ENCODE peak calls at places on chromosomes 3 and 15, in ten cellular contexts. One of them, this sample, is unnamed. For H3K9me3, the result is how much of the 10 kb centered on the place peaks cover.

GRCh38 chr15:96273317-96274086 is 57.0 kb upstream of the NR2F2 start:
- DNase-seq in left ventricle myocardium inferior: no peak
- DNase-seq in lower lobe of right lung: no peak
- DNase-seq in Peyer's patch: no peak
- DNase-seq in psoas muscle: no peak
- DNase-seq in fibroblast of lung: peak
- DNase-seq in upper lobe of left lung: no peak
- DNase-seq in breast epithelium: no peak
- DNase-seq in tibial nerve: no peak
- DNase-seq in A549: peak
- DNase-seq in this sample: no peak

GRCh38 chr3:71955549-71956373 is 170.8 kb upstream of the PROK2 start:
- DNase-seq in tibial nerve: peak
- DNase-seq in Peyer's patch: peak
- DNase-seq in upper lobe of left lung: no peak
- DNase-seq in left ventricle myocardium inferior: peak
- DNase-seq in A549: peak
- DNase-seq in psoas muscle: peak
- DNase-seq in breast epithelium: peak
- DNase-seq in lower lobe of right lung: peak
- DNase-seq in fibroblast of lung: peak
- DNase-seq in this sample: no peak

GRCh38 chr15:39669671-39670070 is 88.8 kb downstream of the THBS1 start:
- DNase-seq in tibial nerve: no peak
- DNase-seq in upper lobe of left lung: no peak
- DNase-seq in psoas muscle: no peak
- DNase-seq in lower lobe of right lung: no peak
- DNase-seq in Peyer's patch: no peak
- DNase-seq in fibroblast of lung: no peak
- DNase-seq in A549: no peak
- DNase-seq in breast epithelium: no peak
- DNase-seq in left ventricle myocardium inferior: no peak
- DNase-seq in this sample: no peak

GRCh38 chr15:77533530-77533929 is 99.2 kb downstream of the LINGO1 start:
- DNase-seq in upper lobe of left lung: no peak
- DNase-seq in tibial nerve: no peak
- DNase-seq in fibroblast of lung: no peak
- DNase-seq in breast epithelium: no peak
- DNase-seq in A549: no peak
- DNase-seq in left ventricle myocardium inferior: no peak
- DNase-seq in psoas muscle: peak
- DNase-seq in lower lobe of right lung: no peak
- DNase-seq in Peyer's patch: no peak
- DNase-seq in this sample: no peak

GRCh38 chr15:36778516-36778915 is 199.1 kb downstream of the CDIN1 start:
- DNase-seq in upper lobe of left lung: no peak
- DNase-seq in breast epithelium: no peak
- DNase-seq in tibial nerve: no peak
- DNase-seq in lower lobe of right lung: no peak
- DNase-seq in A549: no peak
- DNase-seq in Peyer's patch: no peak
- DNase-seq in fibroblast of lung: peak
- DNase-seq in left ventricle myocardium inferior: no peak
- DNase-seq in psoas muscle: no peak
- DNase-seq in this sample: no peak

GRCh38 chr3:124504332-124505059 is 225.8 kb upstream of the UMPS start:
- DNase-seq in left ventricle myocardium inferior: no peak
- DNase-seq in A549: no peak
- DNase-seq in tibial nerve: no peak
- DNase-seq in fibroblast of lung: peak
- DNase-seq in Peyer's patch: no peak
- DNase-seq in psoas muscle: no peak
- DNase-seq in breast epithelium: no peak
- DNase-seq in upper lobe of left lung: no peak
- DNase-seq in lower lobe of right lung: no peak
- DNase-seq in this sample: peak

GRCh38 chr15:74036271-74037170 is 42.0 kb downstream of the PML start:
- DNase-seq in upper lobe of left lung: no peak
- DNase-seq in left ventricle myocardium inferior: peak
- DNase-seq in lower lobe of right lung: peak
- DNase-seq in breast epithelium: no peak
- DNase-seq in tibial nerve: peak
- DNase-seq in fibroblast of lung: peak
- DNase-seq in Peyer's patch: no peak
- DNase-seq in psoas muscle: no peak
- DNase-seq in A549: peak
- DNase-seq in this sample: no peak

GRCh38 chr15:28456476-28457395 is 76.0 kb downstream of the GOLGA8G start:
- DNase-seq in upper lobe of left lung: peak
- DNase-seq in psoas muscle: peak
- DNase-seq in left ventricle myocardium inferior: no peak
- DNase-seq in Peyer's patch: peak
- DNase-seq in fibroblast of lung: no peak
- DNase-seq in tibial nerve: no peak
- DNase-seq in breast epithelium: no peak
- DNase-seq in A549: no peak
- DNase-seq in lower lobe of right lung: peak
- DNase-seq in this sample: peak

GRCh38 chr3:197494366-197495058 is 61.3 kb downstream of the BDH1 start:
- DNase-seq in tibial nerve: no peak
- DNase-seq in psoas muscle: no peak
- DNase-seq in breast epithelium: no peak
- DNase-seq in upper lobe of left lung: no peak
- DNase-seq in fibroblast of lung: peak
- DNase-seq in A549: peak
- DNase-seq in Peyer's patch: no peak
- DNase-seq in left ventricle myocardium inferior: no peak
- DNase-seq in lower lobe of right lung: no peak
- DNase-seq in this sample: no peak

GRCh38 chr3:29100292-29100691 is 180.6 kb upstream of the RBMS3 start:
- DNase-seq in breast epithelium: no peak
- DNase-seq in A549: no peak
- DNase-seq in psoas muscle: no peak
- DNase-seq in left ventricle myocardium inferior: no peak
- DNase-seq in tibial nerve: no peak
- DNase-seq in upper lobe of left lung: no peak
- DNase-seq in Peyer's patch: no peak
- DNase-seq in lower lobe of right lung: no peak
- DNase-seq in fibroblast of lung: peak
- DNase-seq in this sample: no peak

GRCh38 chr3:62875103-62876002 is at the start of gene CADPS:
- DNase-seq in fibroblast of lung: peak
- DNase-seq in upper lobe of left lung: peak
- DNase-seq in Peyer's patch: no peak
- DNase-seq in psoas muscle: no peak
- DNase-seq in breast epithelium: no peak
- DNase-seq in left ventricle myocardium inferior: peak
- DNase-seq in tibial nerve: no peak
- DNase-seq in lower lobe of right lung: peak
- DNase-seq in A549: no peak
- DNase-seq in this sample: no peak

GRCh38 chr3:194688207-194688711 is 2.6 kb downstream of the FAM43A start:
- DNase-seq in A549: no peak
- DNase-seq in fibroblast of lung: peak
- DNase-seq in left ventricle myocardium inferior: peak
- DNase-seq in psoas muscle: peak
- DNase-seq in breast epithelium: peak
- DNase-seq in upper lobe of left lung: no peak
- DNase-seq in lower lobe of right lung: peak
- DNase-seq in Peyer's patch: peak
- DNase-seq in tibial nerve: no peak
- DNase-seq in this sample: peak

GRCh38 chr3:186902154-186902553 is 28.2 kb upstream of the ST6GAL1 start:
- DNase-seq in upper lobe of left lung: no peak
- DNase-seq in left ventricle myocardium inferior: no peak
- DNase-seq in psoas muscle: no peak
- DNase-seq in A549: no peak
- DNase-seq in lower lobe of right lung: no peak
- DNase-seq in Peyer's patch: no peak
- DNase-seq in tibial nerve: no peak
- DNase-seq in fibroblast of lung: peak
- DNase-seq in breast epithelium: no peak
- DNase-seq in this sample: no peak

GRCh38 chr3:174100744-174101143 is 703.2 kb downstream of the NLGN1 start:
- DNase-seq in tibial nerve: no peak
- DNase-seq in psoas muscle: no peak
- DNase-seq in Peyer's patch: no peak
- DNase-seq in lower lobe of right lung: no peak
- DNase-seq in breast epithelium: no peak
- DNase-seq in fibroblast of lung: peak
- DNase-seq in left ventricle myocardium inferior: no peak
- DNase-seq in upper lobe of left lung: no peak
- DNase-seq in A549: no peak
- DNase-seq in this sample: no peak

GRCh38 chr3:19959505-19959904 is 12.6 kb downstream of the RAB5A start:
- DNase-seq in tibial nerve: no peak
- DNase-seq in A549: no peak
- DNase-seq in lower lobe of right lung: no peak
- DNase-seq in upper lobe of left lung: no peak
- DNase-seq in fibroblast of lung: no peak
- DNase-seq in Peyer's patch: no peak
- DNase-seq in breast epithelium: no peak
- DNase-seq in psoas muscle: no peak
- DNase-seq in left ventricle myocardium inferior: no peak
- DNase-seq in this sample: no peak

DNA sequence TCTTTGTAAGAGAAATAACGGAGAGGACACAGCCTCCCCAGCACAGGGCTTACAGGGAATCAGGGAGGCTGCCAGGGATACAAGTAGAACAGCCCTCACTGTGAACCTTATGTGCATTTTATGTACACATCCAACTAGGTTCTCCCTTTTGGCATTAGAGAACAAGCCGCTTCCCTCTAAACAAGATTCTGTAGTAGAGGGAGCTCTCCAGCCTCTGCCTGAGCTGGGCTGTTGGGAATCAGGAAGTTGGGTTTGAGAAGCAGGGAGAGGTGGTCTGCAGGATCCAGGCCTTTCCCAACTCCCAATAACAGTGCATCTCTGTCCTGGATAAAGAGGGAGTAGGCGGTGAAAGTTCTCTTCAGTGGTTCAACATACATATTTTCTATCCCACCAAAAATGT is 83.7 kb downstream of the ARNT2 start:
- DNase-seq in Peyer's patch: no peak
- DNase-seq in A549: no peak
- DNase-seq in left ventricle myocardium inferior: no peak
- DNase-seq in fibroblast of lung: no peak
- DNase-seq in tibial nerve: no peak
- DNase-seq in upper lobe of left lung: no peak
- DNase-seq in psoas muscle: no peak
- DNase-seq in breast epithelium: no peak
- DNase-seq in lower lobe of right lung: no peak
- DNase-seq in this sample: no peak
- TF ChIP-seq CTCF in Peyer's patch: no peak
- TF ChIP-seq CTCF in A549: no peak
- TF ChIP-seq CTCF in left ventricle myocardium inferior: no peak
- TF ChIP-seq CTCF in fibroblast of lung: no peak
- TF ChIP-seq CTCF in tibial nerve: no peak
- TF ChIP-seq CTCF in upper lobe of left lung: no peak
- TF ChIP-seq CTCF in psoas muscle: no peak
- TF ChIP-seq CTCF in breast epithelium: no peak
- TF ChIP-seq CTCF in lower lobe of right lung: no peak
- TF ChIP-seq CTCF in this sample: no peak

DNA sequence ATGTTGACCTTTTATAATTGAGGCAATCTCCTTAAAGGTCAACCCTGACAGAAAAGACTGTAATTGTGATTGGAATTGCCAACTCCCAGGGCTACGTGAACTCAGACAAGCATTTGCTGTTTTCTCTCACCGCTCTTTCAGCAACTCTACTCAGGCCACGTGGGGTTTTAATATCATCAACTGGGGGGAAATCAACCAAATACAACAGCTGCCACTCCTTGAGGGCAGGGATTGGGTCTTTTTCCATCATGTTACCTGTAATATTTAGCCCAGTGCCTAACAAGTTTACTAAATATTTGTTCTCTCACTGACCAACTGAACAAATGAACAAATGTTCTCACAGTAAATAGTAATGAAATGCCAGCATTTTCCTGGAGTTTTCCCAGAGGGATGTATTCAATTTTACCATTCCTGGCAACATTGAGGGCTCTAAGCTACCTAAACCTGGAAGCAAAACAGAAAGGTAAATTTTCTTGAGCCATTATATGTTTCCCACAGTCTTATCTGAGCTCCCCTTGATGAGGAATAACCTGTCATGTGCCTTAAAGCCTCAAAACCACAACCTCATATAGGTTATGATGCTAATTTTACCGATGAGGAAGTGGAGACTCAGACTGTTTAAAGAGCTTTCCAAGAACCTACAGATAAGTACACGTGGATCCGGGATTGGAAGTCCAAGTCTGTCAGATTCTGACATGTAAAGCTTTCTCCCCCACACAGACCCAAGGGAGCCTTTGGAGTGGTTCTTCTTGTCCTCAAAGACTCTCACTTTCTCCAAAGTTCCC is 140.3 kb downstream of the SEMA6D start:
- DNase-seq in left ventricle myocardium inferior: no peak
- DNase-seq in Peyer's patch: no peak
- DNase-seq in lower lobe of right lung: no peak
- DNase-seq in tibial nerve: no peak
- DNase-seq in breast epithelium: no peak
- DNase-seq in fibroblast of lung: no peak
- DNase-seq in psoas muscle: no peak
- DNase-seq in A549: no peak
- DNase-seq in upper lobe of left lung: no peak
- DNase-seq in this sample: no peak
- H3K9me3 ChIP-seq in left ventricle myocardium inferior: under half
- H3K9me3 ChIP-seq in Peyer's patch: under half
- H3K9me3 ChIP-seq in lower lobe of right lung: under half
- H3K9me3 ChIP-seq in tibial nerve: under half
- H3K9me3 ChIP-seq in breast epithelium: under half
- H3K9me3 ChIP-seq in fibroblast of lung: under half
- H3K9me3 ChIP-seq in psoas muscle: under half
- H3K9me3 ChIP-seq in A549: under half
- H3K9me3 ChIP-seq in upper lobe of left lung: under half
- H3K9me3 ChIP-seq in this sample: under half

GRCh38 chr3:13073976-13074375 is 747 bp upstream of the IQSEC1 start:
- DNase-seq in psoas muscle: peak
- DNase-seq in tibial nerve: no peak
- DNase-seq in breast epithelium: no peak
- DNase-seq in left ventricle myocardium inferior: no peak
- DNase-seq in upper lobe of left lung: no peak
- DNase-seq in Peyer's patch: no peak
- DNase-seq in lower lobe of right lung: no peak
- DNase-seq in A549: no peak
- DNase-seq in fibroblast of lung: no peak
- DNase-seq in this sample: no peak
- H3K4me3 ChIP-seq in psoas muscle: no peak
- H3K4me3 ChIP-seq in tibial nerve: no peak
- H3K4me3 ChIP-seq in breast epithelium: no peak
- H3K4me3 ChIP-seq in left ventricle myocardium inferior: peak
- H3K4me3 ChIP-seq in upper lobe of left lung: peak
- H3K4me3 ChIP-seq in Peyer's patch: no peak
- H3K4me3 ChIP-seq in lower lobe of right lung: no peak
- H3K4me3 ChIP-seq in A549: no peak
- H3K4me3 ChIP-seq in fibroblast of lung: no peak
- H3K4me3 ChIP-seq in this sample: peak

DNA sequence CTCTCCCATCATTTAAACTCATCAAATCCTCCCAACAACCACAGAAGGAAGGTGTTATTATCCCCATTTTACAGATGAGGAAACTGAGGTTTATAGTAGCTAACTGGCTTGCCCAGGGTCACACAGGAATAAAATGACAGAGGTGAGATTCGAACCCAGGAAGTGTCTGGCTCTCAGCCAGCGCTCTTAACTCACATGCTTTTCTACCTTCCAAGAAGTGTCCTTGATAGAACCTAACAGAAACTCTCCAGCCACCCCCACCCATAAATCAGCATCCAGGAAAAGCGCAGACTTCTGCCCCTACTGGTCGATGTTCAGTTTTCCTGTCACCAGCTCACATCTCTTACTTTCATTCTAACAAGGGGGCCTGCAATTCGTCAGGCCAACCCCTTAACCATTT is 51.7 kb downstream of the SPATA12 start:
- DNase-seq in upper lobe of left lung: no peak
- DNase-seq in lower lobe of right lung: no peak
- DNase-seq in breast epithelium: no peak
- DNase-seq in fibroblast of lung: no peak
- DNase-seq in left ventricle myocardium inferior: no peak
- DNase-seq in A549: peak
- DNase-seq in psoas muscle: no peak
- DNase-seq in tibial nerve: no peak
- DNase-seq in Peyer's patch: no peak
- DNase-seq in this sample: no peak
- TF ChIP-seq CTCF in upper lobe of left lung: no peak
- TF ChIP-seq CTCF in lower lobe of right lung: no peak
- TF ChIP-seq CTCF in breast epithelium: no peak
- TF ChIP-seq CTCF in fibroblast of lung: peak
- TF ChIP-seq CTCF in left ventricle myocardium inferior: no peak
- TF ChIP-seq CTCF in A549: no peak
- TF ChIP-seq CTCF in psoas muscle: no peak
- TF ChIP-seq CTCF in tibial nerve: no peak
- TF ChIP-seq CTCF in Peyer's patch: no peak
- TF ChIP-seq CTCF in this sample: no peak